ENCODE peak calls at places on chromosome 11, in eight cellular contexts. One of them, this sample, is unnamed.
A peak's percentile ranks its signal among the peaks of the same experiment; 100 is the strongest.

GRCh38 chr11:19597194-19597593 is 115.4 kb upstream of the NAV2 start:
- DNase-seq in effector memory CD4-positive, alpha-beta T cell: no peak
- DNase-seq in neuronal stem cell: no peak
- DNase-seq in HAP-1: no peak
- DNase-seq in left ventricle myocardium inferior: no peak
- DNase-seq in heart left ventricle: no peak
- DNase-seq in right cardiac atrium: no peak
- DNase-seq in cardiac muscle cell: peak; percentile 50
- DNase-seq in this sample: no peak

GRCh38 chr11:34302046-34302921 is 55.5 kb downstream of the ABTB2 start:
- DNase-seq in neuronal stem cell: no peak
- DNase-seq in effector memory CD4-positive, alpha-beta T cell: no peak
- DNase-seq in left ventricle myocardium inferior: no peak
- DNase-seq in cardiac muscle cell: peak; percentile 89
- DNase-seq in right cardiac atrium: no peak
- DNase-seq in heart left ventricle: no peak
- DNase-seq in HAP-1: no peak
- DNase-seq in this sample: no peak

GRCh38 chr11:61820174-61820573 is 3.4 kb upstream of the FADS1 start:
- DNase-seq in heart left ventricle: no peak
- DNase-seq in HAP-1: no peak
- DNase-seq in left ventricle myocardium inferior: no peak
- DNase-seq in neuronal stem cell: no peak
- DNase-seq in right cardiac atrium: no peak
- DNase-seq in effector memory CD4-positive, alpha-beta T cell: no peak
- DNase-seq in cardiac muscle cell: no peak
- DNase-seq in this sample: no peak

GRCh38 chr11:111727431-111727830 is 38.8 kb downstream of the PPP2R1B start:
- DNase-seq in HAP-1: no peak
- DNase-seq in left ventricle myocardium inferior: no peak
- DNase-seq in heart left ventricle: no peak
- DNase-seq in cardiac muscle cell: no peak
- DNase-seq in neuronal stem cell: no peak
- DNase-seq in effector memory CD4-positive, alpha-beta T cell: no peak
- DNase-seq in right cardiac atrium: no peak
- DNase-seq in this sample: no peak

GRCh38 chr11:61682093-61682732 is 2.0 kb downstream of the DAGLA start:
- DNase-seq in neuronal stem cell: no peak
- DNase-seq in heart left ventricle: peak; percentile 53
- DNase-seq in effector memory CD4-positive, alpha-beta T cell: no peak
- DNase-seq in cardiac muscle cell: no peak
- DNase-seq in HAP-1: no peak
- DNase-seq in left ventricle myocardium inferior: peak; percentile 63
- DNase-seq in right cardiac atrium: peak; percentile 81
- DNase-seq in this sample: peak; percentile 56

GRCh38 chr11:131977854-131978253 is 607.4 kb downstream of the NTM start:
- DNase-seq in effector memory CD4-positive, alpha-beta T cell: no peak
- DNase-seq in neuronal stem cell: no peak
- DNase-seq in heart left ventricle: no peak
- DNase-seq in left ventricle myocardium inferior: no peak
- DNase-seq in right cardiac atrium: no peak
- DNase-seq in cardiac muscle cell: peak; percentile 30
- DNase-seq in HAP-1: no peak
- DNase-seq in this sample: no peak

GRCh38 chr11:46389450-46390330 is 1.9 kb downstream of the CHRM4 start:
- DNase-seq in heart left ventricle: peak; percentile 74
- DNase-seq in effector memory CD4-positive, alpha-beta T cell: no peak
- DNase-seq in cardiac muscle cell: peak; percentile 72
- DNase-seq in right cardiac atrium: peak; percentile 89
- DNase-seq in HAP-1: peak; percentile 91
- DNase-seq in left ventricle myocardium inferior: peak; percentile 67
- DNase-seq in neuronal stem cell: peak; percentile 79
- DNase-seq in this sample: peak; percentile 56

GRCh38 chr11:60959445-60959844 is 7.5 kb upstream of the SLC15A3 start:
- DNase-seq in HAP-1: no peak
- DNase-seq in left ventricle myocardium inferior: no peak
- DNase-seq in right cardiac atrium: no peak
- DNase-seq in effector memory CD4-positive, alpha-beta T cell: no peak
- DNase-seq in neuronal stem cell: no peak
- DNase-seq in heart left ventricle: no peak
- DNase-seq in cardiac muscle cell: peak; percentile 20
- DNase-seq in this sample: no peak

GRCh38 chr11:28965824-28966223 is 857.6 kb downstream of the METTL15 start:
- DNase-seq in neuronal stem cell: no peak
- DNase-seq in heart left ventricle: no peak
- DNase-seq in effector memory CD4-positive, alpha-beta T cell: no peak
- DNase-seq in right cardiac atrium: no peak
- DNase-seq in HAP-1: no peak
- DNase-seq in left ventricle myocardium inferior: no peak
- DNase-seq in cardiac muscle cell: no peak
- DNase-seq in this sample: no peak

GRCh38 chr11:92552942-92553341 is 328.3 kb downstream of the FAT3 start:
- DNase-seq in effector memory CD4-positive, alpha-beta T cell: no peak
- DNase-seq in neuronal stem cell: no peak
- DNase-seq in right cardiac atrium: no peak
- DNase-seq in heart left ventricle: no peak
- DNase-seq in left ventricle myocardium inferior: no peak
- DNase-seq in cardiac muscle cell: peak; percentile 12
- DNase-seq in HAP-1: no peak
- DNase-seq in this sample: no peak

GRCh38 chr11:10499452-10500262 is 41.3 kb downstream of the RNF141 start:
- DNase-seq in HAP-1: no peak
- DNase-seq in left ventricle myocardium inferior: no peak
- DNase-seq in neuronal stem cell: no peak
- DNase-seq in cardiac muscle cell: no peak
- DNase-seq in heart left ventricle: no peak
- DNase-seq in right cardiac atrium: no peak
- DNase-seq in effector memory CD4-positive, alpha-beta T cell: no peak
- DNase-seq in this sample: no peak

GRCh38 chr11:94129505-94130335 is 1.1 kb downstream of the PANX1 start:
- DNase-seq in effector memory CD4-positive, alpha-beta T cell: no peak
- DNase-seq in heart left ventricle: no peak
- DNase-seq in left ventricle myocardium inferior: no peak
- DNase-seq in HAP-1: no peak
- DNase-seq in neuronal stem cell: no peak
- DNase-seq in cardiac muscle cell: peak; percentile 34
- DNase-seq in right cardiac atrium: no peak
- DNase-seq in this sample: peak; percentile 43

GRCh38 chr11:8531982-8532381 is 62.0 kb downstream of the STK33 start:
- DNase-seq in HAP-1: no peak
- DNase-seq in heart left ventricle: no peak
- DNase-seq in left ventricle myocardium inferior: no peak
- DNase-seq in right cardiac atrium: no peak
- DNase-seq in effector memory CD4-positive, alpha-beta T cell: no peak
- DNase-seq in neuronal stem cell: no peak
- DNase-seq in cardiac muscle cell: no peak
- DNase-seq in this sample: no peak

GRCh38 chr11:34027516-34028406 is 23.8 kb upstream of the CAPRIN1 start:
- DNase-seq in effector memory CD4-positive, alpha-beta T cell: no peak
- DNase-seq in heart left ventricle: no peak
- DNase-seq in HAP-1: no peak
- DNase-seq in neuronal stem cell: no peak
- DNase-seq in left ventricle myocardium inferior: no peak
- DNase-seq in cardiac muscle cell: no peak
- DNase-seq in right cardiac atrium: no peak
- DNase-seq in this sample: no peak

GRCh38 chr11:88175004-88175706 is at the start of gene RAB38:
- DNase-seq in HAP-1: peak; percentile 76
- DNase-seq in effector memory CD4-positive, alpha-beta T cell: no peak
- DNase-seq in left ventricle myocardium inferior: peak; percentile 20
- DNase-seq in cardiac muscle cell: peak; percentile 35
- DNase-seq in right cardiac atrium: peak; percentile 59
- DNase-seq in neuronal stem cell: peak; percentile 41
- DNase-seq in heart left ventricle: peak; percentile 18
- DNase-seq in this sample: peak; percentile 20

GRCh38 chr11:88178211-88178610 is 3.0 kb upstream of the RAB38 start:
- DNase-seq in HAP-1: no peak
- DNase-seq in right cardiac atrium: no peak
- DNase-seq in heart left ventricle: no peak
- DNase-seq in effector memory CD4-positive, alpha-beta T cell: no peak
- DNase-seq in neuronal stem cell: no peak
- DNase-seq in cardiac muscle cell: peak; percentile 20
- DNase-seq in left ventricle myocardium inferior: no peak
- DNase-seq in this sample: no peak

GRCh38 chr11:88171982-88172381 is 3.3 kb downstream of the RAB38 start:
- DNase-seq in heart left ventricle: no peak
- DNase-seq in left ventricle myocardium inferior: no peak
- DNase-seq in right cardiac atrium: no peak
- DNase-seq in effector memory CD4-positive, alpha-beta T cell: no peak
- DNase-seq in neuronal stem cell: no peak
- DNase-seq in HAP-1: no peak
- DNase-seq in cardiac muscle cell: no peak
- DNase-seq in this sample: no peak

GRCh38 chr11:88175707-88176066 is 444 bp upstream of the RAB38 start:
- DNase-seq in left ventricle myocardium inferior: no peak
- DNase-seq in HAP-1: no peak
- DNase-seq in effector memory CD4-positive, alpha-beta T cell: no peak
- DNase-seq in right cardiac atrium: no peak
- DNase-seq in cardiac muscle cell: peak; percentile 11
- DNase-seq in neuronal stem cell: no peak
- DNase-seq in heart left ventricle: no peak
- DNase-seq in this sample: no peak

DNA sequence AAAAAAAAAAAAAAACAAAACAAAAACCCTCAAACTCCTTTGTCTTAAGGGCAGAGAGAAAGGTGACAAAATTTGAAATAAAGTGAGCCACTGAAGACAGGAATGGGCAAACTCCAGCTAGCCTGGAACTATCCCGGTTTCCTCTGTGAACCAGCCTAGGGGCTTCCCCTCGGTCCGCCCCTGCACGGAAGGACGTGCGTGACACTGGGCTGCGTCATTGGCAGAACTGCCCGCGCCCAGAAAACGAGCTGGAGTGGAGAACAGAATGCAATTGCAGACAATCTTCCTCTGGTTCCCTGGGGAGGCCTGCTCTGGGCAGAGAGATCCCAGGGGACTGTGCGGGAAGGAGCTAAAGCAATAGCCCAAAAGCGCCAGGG is 628 bp downstream of the RAB38 start:
- DNase-seq in neuronal stem cell: peak; percentile 29
- DNase-seq in left ventricle myocardium inferior: peak; percentile 45
- DNase-seq in HAP-1: peak; percentile 79
- DNase-seq in right cardiac atrium: peak; percentile 83
- DNase-seq in effector memory CD4-positive, alpha-beta T cell: no peak
- DNase-seq in heart left ventricle: peak; percentile 50
- DNase-seq in cardiac muscle cell: peak; percentile 81
- DNase-seq in this sample: peak; percentile 46
- H3K4me1 ChIP-seq in neuronal stem cell: peaks cover 9% of the 10 kb centered on the region
- H3K4me1 ChIP-seq in left ventricle myocardium inferior: peaks cover 18% of the 10 kb centered on the region
- H3K4me1 ChIP-seq in HAP-1: no peaks in the 10 kb centered on the region
- H3K4me1 ChIP-seq in right cardiac atrium: no peaks in the 10 kb centered on the region
- H3K4me1 ChIP-seq in effector memory CD4-positive, alpha-beta T cell: peaks cover 3% of the 10 kb centered on the region
- H3K4me1 ChIP-seq in heart left ventricle: no peaks in the 10 kb centered on the region
- H3K4me1 ChIP-seq in cardiac muscle cell: peaks cover 13% of the 10 kb centered on the region
- H3K4me1 ChIP-seq in this sample: peaks cover 9% of the 10 kb centered on the region

DNA sequence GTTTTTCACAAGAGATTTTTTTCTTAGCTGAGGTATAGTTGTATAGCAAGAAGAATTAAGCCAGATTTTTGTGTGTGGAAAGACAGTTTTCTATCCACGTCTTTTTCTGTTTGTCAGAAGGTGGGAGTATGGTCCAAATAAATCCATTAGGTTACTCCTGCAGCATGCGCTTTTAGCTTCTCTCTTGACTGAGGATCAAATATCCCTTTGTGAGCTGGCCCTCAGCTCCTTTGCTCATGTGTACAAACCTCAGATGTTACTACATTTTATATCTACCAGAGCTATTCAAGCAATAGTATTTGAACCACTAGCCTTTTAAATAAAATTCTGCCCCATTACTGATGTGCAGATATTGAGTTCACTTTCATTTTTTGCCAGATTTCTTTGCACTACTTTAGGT is 8.8 kb upstream of the SIDT2 start:
- DNase-seq in heart left ventricle: no peak
- DNase-seq in cardiac muscle cell: no peak
- DNase-seq in right cardiac atrium: no peak
- DNase-seq in left ventricle myocardium inferior: no peak
- DNase-seq in HAP-1: no peak
- DNase-seq in effector memory CD4-positive, alpha-beta T cell: no peak
- DNase-seq in neuronal stem cell: no peak
- DNase-seq in this sample: no peak
- H3K4me1 ChIP-seq in heart left ventricle: peaks cover 18% of the 10 kb centered on the region
- H3K4me1 ChIP-seq in cardiac muscle cell: peaks cover 19% of the 10 kb centered on the region
- H3K4me1 ChIP-seq in right cardiac atrium: peaks cover 9% of the 10 kb centered on the region
- H3K4me1 ChIP-seq in left ventricle myocardium inferior: peaks cover 30% of the 10 kb centered on the region
- H3K4me1 ChIP-seq in HAP-1: no peaks in the 10 kb centered on the region
- H3K4me1 ChIP-seq in effector memory CD4-positive, alpha-beta T cell: no peaks in the 10 kb centered on the region
- H3K4me1 ChIP-seq in neuronal stem cell: peaks cover 6% of the 10 kb centered on the region
- H3K4me1 ChIP-seq in this sample: peaks cover 6% of the 10 kb centered on the region

GRCh38 chr11:65118097-65118837 is 766 bp upstream of the ZNHIT2 start:
- DNase-seq in left ventricle myocardium inferior: no peak
- DNase-seq in neuronal stem cell: no peak
- DNase-seq in effector memory CD4-positive, alpha-beta T cell: no peak
- DNase-seq in cardiac muscle cell: no peak
- DNase-seq in right cardiac atrium: no peak
- DNase-seq in HAP-1: peak; percentile 21
- DNase-seq in heart left ventricle: no peak
- DNase-seq in this sample: no peak
- H3K4me1 ChIP-seq in left ventricle myocardium inferior: peaks cover 77% of the 10 kb centered on the region
- H3K4me1 ChIP-seq in neuronal stem cell: peaks cover 6% of the 10 kb centered on the region
- H3K4me1 ChIP-seq in effector memory CD4-positive, alpha-beta T cell: peaks cover 34% of the 10 kb centered on the region
- H3K4me1 ChIP-seq in cardiac muscle cell: peaks cover 9% of the 10 kb centered on the region
- H3K4me1 ChIP-seq in right cardiac atrium: no peaks in the 10 kb centered on the region
- H3K4me1 ChIP-seq in HAP-1: peaks cover 27% of the 10 kb centered on the region
- H3K4me1 ChIP-seq in heart left ventricle: peaks cover 35% of the 10 kb centered on the region
- H3K4me1 ChIP-seq in this sample: peaks cover 59% of the 10 kb centered on the region

GRCh38 chr11:119024430-119025098 is 6.0 kb downstream of the TRAPPC4 start:
- DNase-seq in cardiac muscle cell: no peak
- DNase-seq in HAP-1: no peak
- DNase-seq in left ventricle myocardium inferior: no peak
- DNase-seq in right cardiac atrium: no peak
- DNase-seq in neuronal stem cell: no peak
- DNase-seq in heart left ventricle: no peak
- DNase-seq in effector memory CD4-positive, alpha-beta T cell: no peak
- DNase-seq in this sample: no peak
- H3K4me1 ChIP-seq in cardiac muscle cell: peaks cover 12% of the 10 kb centered on the region
- H3K4me1 ChIP-seq in HAP-1: peaks cover 14% of the 10 kb centered on the region
- H3K4me1 ChIP-seq in left ventricle myocardium inferior: peaks cover 48% of the 10 kb centered on the region
- H3K4me1 ChIP-seq in right cardiac atrium: peaks cover 6% of the 10 kb centered on the region
- H3K4me1 ChIP-seq in neuronal stem cell: peaks cover 12% of the 10 kb centered on the region
- H3K4me1 ChIP-seq in heart left ventricle: peaks cover 11% of the 10 kb centered on the region
- H3K4me1 ChIP-seq in effector memory CD4-positive, alpha-beta T cell: peaks cover 21% of the 10 kb centered on the region
- H3K4me1 ChIP-seq in this sample: peaks cover 9% of the 10 kb centered on the region